ENCODE peak calls at places on chromosomes 1 and 21, in four cellular contexts. Z, B, Y and P are unnamed samples.

GRCh38 chr21:42455196-42455595 is 40.8 kb downstream of the RSPH1 start:
- DNase-seq in Z (no peak), B (no peak), Y (no peak), P (no peak)

GRCh38 chr1:232404227-232404626 is 225.7 kb downstream of the SIPA1L2 start:
- DNase-seq in Z (no peak), B (no peak), Y (no peak), P (no peak)

GRCh38 chr1:8463144-8463927 is 145.4 kb downstream of the SLC45A1 start:
- DNase-seq in Z (no peak), B (no peak), Y (peak; percentile 60), P (no peak)

GRCh38 chr1:163202833-163203451 is at the start of gene RGS5:
- DNase-seq in Z (no peak), B (no peak), Y (no peak), P (no peak)

GRCh38 chr1:28056129-28056925 is 32.1 kb downstream of the EYA3 start:
- DNase-seq in Z (no peak), B (peak; percentile 69), Y (no peak), P (no peak)

GRCh38 chr1:35573198-35573775 is at the start of gene TFAP2E:
- DNase-seq in Z (no peak), B (no peak), Y (no peak), P (no peak)

GRCh38 chr1:7625401-7625800 is 145.7 kb upstream of the VAMP3 start:
- DNase-seq in Z (no peak), B (no peak), Y (no peak), P (no peak)

GRCh38 chr1:228374711-228375577 is 31.7 kb downstream of the TRIM11 start:
- DNase-seq in Z (no peak), B (no peak), Y (no peak), P (no peak)

GRCh38 chr1:62991152-62991551 is 207.2 kb downstream of the ATG4C start:
- DNase-seq in Z (no peak), B (no peak), Y (no peak), P (no peak)

GRCh38 chr21:42524341-42525227 is 10.9 kb downstream of the SLC37A1 start:
- DNase-seq in Z (no peak), B (peak; percentile 86), Y (peak; percentile 9), P (no peak)

GRCh38 chr1:54547601-54548388 is at the start of gene ACOT11:
- DNase-seq in Z (peak; percentile 45), B (no peak), Y (peak; percentile 72), P (peak; percentile 24)

GRCh38 chr1:25790472-25790871 is 9.5 kb upstream of the SELENON start:
- DNase-seq in Z (no peak), B (no peak), Y (no peak), P (no peak)

DNA sequence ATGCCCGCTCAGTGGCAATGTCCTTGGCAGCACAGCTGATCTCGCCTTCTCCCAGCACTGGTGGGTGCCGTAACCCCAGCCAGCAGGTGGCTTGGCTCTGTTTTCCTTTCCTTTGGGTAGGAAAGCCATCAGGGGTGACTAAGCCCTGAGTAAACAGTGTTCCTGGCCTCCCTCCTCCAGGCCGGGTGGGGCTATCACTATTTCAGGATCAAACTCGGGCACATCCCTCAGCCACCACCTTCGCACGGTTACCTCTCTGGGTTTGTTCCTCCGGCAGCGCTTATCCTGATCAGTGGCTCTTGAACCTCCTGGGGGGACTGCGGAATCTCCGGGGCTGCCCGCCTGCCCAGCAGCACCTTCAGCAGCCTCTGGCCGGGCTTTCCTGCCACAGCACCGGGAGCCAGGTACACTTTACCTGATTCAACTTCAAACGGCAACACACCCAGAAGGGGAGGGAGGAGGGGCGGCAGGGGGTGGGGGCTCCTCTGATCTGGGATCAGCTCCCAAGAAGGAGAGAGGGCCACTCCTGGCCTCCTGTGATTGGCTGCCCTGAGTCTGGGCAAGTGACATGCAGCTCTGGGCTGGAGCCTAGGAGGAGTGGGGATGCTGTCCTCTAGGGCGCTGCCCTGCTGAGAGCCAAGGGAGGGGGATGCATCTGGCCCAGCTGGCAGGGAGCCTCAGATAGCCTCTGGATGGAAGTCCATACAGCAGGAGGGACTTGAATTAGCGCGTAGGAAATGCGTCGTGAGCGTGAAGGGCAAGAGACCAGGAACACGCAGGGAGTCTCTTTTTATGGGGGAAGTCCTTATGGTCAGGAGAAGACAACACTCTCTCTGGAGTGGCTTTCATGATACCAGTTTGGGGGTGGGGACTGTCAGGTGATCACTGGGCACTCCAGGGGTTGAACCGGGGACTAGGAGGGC is at the start of gene ASCL5:
- DNase-seq in Z (peak; percentile 36), B (no peak), Y (peak; percentile 72), P (no peak)
- TF ChIP-seq BHLHE40 in Z (no peak), B (no peak), Y (no peak), P (no peak)

DNA sequence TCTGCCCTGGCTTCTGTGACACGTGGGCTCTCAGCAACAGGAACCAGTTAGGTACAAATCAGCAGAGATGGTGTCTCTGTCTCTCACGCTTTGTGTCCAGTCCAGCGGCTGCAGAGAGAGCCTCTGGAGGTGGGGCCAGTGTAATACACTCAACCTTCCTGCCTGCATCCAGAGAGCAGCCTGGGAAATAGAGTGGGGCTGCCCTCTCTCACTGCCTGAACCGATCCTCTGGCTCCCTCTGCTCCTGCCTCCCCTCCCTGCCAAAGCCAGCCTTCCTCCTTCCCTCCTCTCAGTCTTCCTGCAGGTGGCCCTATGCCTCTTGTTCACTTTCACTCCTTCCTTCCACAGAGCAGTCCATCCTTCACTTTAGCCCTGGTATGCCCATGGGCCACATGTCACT is at the start of gene ZNF648:
- DNase-seq in Z (no peak), B (no peak), Y (no peak), P (no peak)
- TF ChIP-seq TARDBP in Z (no peak), B (no peak), Y (no peak), P (no peak)

GRCh38 chr21:45989355-45990048 is 7.9 kb downstream of the COL6A1 start:
- DNase-seq in Z (no peak), B (no peak), Y (no peak), P (no peak)

GRCh38 chr21:45991606-45992301 is 10.2 kb downstream of the COL6A1 start:
- DNase-seq in Z (no peak), B (no peak), Y (no peak), P (no peak)

GRCh38 chr21:45988366-45989347 is 7.1 kb downstream of the COL6A1 start:
- DNase-seq in Z (no peak), B (no peak), Y (no peak), P (no peak)

GRCh38 chr21:45990741-45991605 is 9.4 kb downstream of the COL6A1 start:
- DNase-seq in Z (no peak), B (no peak), Y (no peak), P (no peak)

DNA sequence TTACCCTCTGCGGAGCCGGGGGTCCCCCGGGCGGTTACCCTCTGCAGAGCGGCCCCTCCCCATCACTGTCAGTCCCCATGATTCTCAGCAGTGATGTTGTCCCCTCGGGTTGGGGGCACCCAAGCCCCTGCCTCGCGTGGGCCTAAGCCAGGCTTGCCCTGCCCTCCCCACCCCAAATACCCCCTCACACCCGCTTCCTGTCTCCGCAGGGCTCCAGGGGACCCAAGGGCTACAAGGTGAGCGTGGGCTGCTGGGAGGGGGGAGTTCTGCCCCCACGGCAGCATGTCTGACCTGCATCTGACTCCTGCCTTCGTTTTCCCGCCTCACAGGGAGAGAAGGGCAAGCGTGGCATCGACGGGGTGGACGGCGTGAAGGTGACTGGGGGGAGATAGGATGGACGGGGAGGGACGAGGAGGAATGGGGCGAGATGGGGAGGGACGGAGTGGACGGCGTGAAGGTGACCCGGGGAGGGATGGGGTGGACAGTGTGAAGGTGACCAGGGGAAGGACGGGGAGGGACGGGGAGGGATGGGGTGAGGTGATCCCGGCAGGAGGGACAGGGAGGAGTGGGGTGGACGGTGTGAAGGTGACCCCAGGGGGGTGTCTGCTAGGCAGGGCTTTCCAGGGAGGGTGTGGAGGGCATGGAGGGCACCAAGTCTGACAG is 8.6 kb downstream of the COL6A1 start:
- DNase-seq in Z (no peak), B (no peak), Y (no peak), P (no peak)
- TF ChIP-seq BHLHE40 in Z (no peak), B (no peak), Y (no peak), P (no peak)

DNA sequence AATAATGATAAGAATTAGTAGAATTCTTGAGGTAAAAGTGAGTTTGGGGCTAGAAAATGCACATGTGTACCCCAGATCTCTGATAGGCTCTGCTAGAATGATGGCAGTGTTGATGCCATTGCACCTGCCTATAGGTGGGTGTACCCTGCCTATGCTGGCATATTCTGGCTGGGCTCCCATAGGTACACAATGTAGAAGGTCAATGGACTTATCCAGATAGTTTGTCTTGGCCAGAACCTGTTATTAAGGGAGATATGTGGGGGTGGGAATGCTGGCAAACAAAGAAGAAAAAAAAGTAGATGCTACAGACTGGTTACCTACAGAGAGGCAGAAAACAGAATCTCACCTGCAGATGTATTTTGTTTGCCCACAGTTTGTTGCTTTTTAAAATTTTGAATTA is 14.1 kb upstream of the KLHDC8A start:
- DNase-seq in Z (no peak), B (no peak), Y (no peak), P (no peak)
- TF ChIP-seq TARDBP in Z (no peak), B (no peak), Y (no peak), P (no peak)